ENCODE peak calls at places on chromosomes 6 and 20, in five cellular contexts. D, C, H, Q and L are unnamed samples. For H3K9me3, the result is how much of the 10 kb centered on the place peaks cover.

GRCh38 chr20:47544240-47544639 is 42.6 kb downstream of the NCOA3 start:
- DNase-seq in D (peak), C (no peak), H (no peak), Q (no peak), L (no peak)

GRCh38 chr20:33298391-33298790 is 15.4 kb downstream of the BPIFB1 start:
- DNase-seq in D (no peak), C (no peak), H (no peak), Q (no peak), L (no peak)

GRCh38 chr6:87151471-87151785 is 3.9 kb upstream of the ZNF292 start:
- DNase-seq in D (no peak), C (no peak), H (no peak), Q (no peak), L (no peak)

GRCh38 chr20:3165473-3166337 is 6.0 kb upstream of the FASTKD5 start:
- DNase-seq in D (peak), C (no peak), H (no peak), Q (no peak), L (peak)

GRCh38 chr20:9390441-9390840 is 123.9 kb upstream of the LAMP5 start:
- DNase-seq in D (no peak), C (no peak), H (no peak), Q (no peak), L (no peak)

GRCh38 chr20:41738584-41739193 is 120.5 kb upstream of the CHD6 start:
- DNase-seq in D (peak), C (peak), H (no peak), Q (peak), L (peak)

GRCh38 chr6:34240329-34241248 is 3.9 kb downstream of the HMGA1 start:
- DNase-seq in D (no peak), C (no peak), H (peak), Q (no peak), L (no peak)

GRCh38 chr6:37456126-37456525 is 23.1 kb downstream of the CMTR1 start:
- DNase-seq in D (peak), C (no peak), H (no peak), Q (no peak), L (no peak)

GRCh38 chr6:17851001-17851719 is 136.3 kb downstream of the KIF13A start:
- DNase-seq in D (peak), C (no peak), H (no peak), Q (no peak), L (no peak)

GRCh38 chr6:73803562-73804221 is 107.7 kb downstream of the CD109 start:
- DNase-seq in D (peak), C (peak), H (no peak), Q (peak), L (peak)

GRCh38 chr20:41293269-41294037 is 24.1 kb downstream of the ZHX3 start:
- DNase-seq in D (peak), C (no peak), H (no peak), Q (no peak), L (no peak)

GRCh38 chr6:11324453-11325023 is 92.1 kb upstream of the NEDD9 start:
- DNase-seq in D (no peak), C (no peak), H (no peak), Q (no peak), L (no peak)

GRCh38 chr6:100379386-100379785 is 85.3 kb downstream of the SIM1 start:
- DNase-seq in D (peak), C (no peak), H (no peak), Q (no peak), L (no peak)

GRCh38 chr20:62246872-62247652 is 8.7 kb downstream of the OSBPL2 start:
- DNase-seq in D (no peak), C (no peak), H (no peak), Q (no peak), L (peak)

GRCh38 chr6:138543648-138544047 is 44.4 kb upstream of the NHSL1 start:
- DNase-seq in D (no peak), C (no peak), H (no peak), Q (no peak), L (no peak)

GRCh38 chr6:133892444-133893323 is 3.8 kb downstream of the TCF21 start:
- DNase-seq in D (no peak), C (peak), H (no peak), Q (peak), L (peak)

GRCh38 chr6:11278207-11278559 is 45.7 kb upstream of the NEDD9 start:
- DNase-seq in D (no peak), C (no peak), H (no peak), Q (no peak), L (no peak)

GRCh38 chr20:63857751-63858392 is 3.4 kb upstream of the ABHD16B start:
- DNase-seq in D (peak), C (no peak), H (peak), Q (no peak), L (peak)

GRCh38 chr20:50284811-50285375 is 94.3 kb downstream of the CEBPB start:
- DNase-seq in D (no peak), C (no peak), H (no peak), Q (no peak), L (no peak)

GRCh38 chr6:13304580-13305255 is 23.6 kb downstream of the TBC1D7 start:
- DNase-seq in D (peak), C (no peak), H (no peak), Q (no peak), L (no peak)

GRCh38 chr6:2037230-2037926 is 208.0 kb downstream of the GMDS start:
- DNase-seq in D (peak), C (no peak), H (no peak), Q (peak), L (no peak)

GRCh38 chr20:63860325-63861051 is 810 bp upstream of the ABHD16B start:
- DNase-seq in D (no peak), C (no peak), H (peak), Q (no peak), L (peak)

GRCh38 chr6:52115891-52116604 is 28.6 kb upstream of the PKHD1 start:
- DNase-seq in D (no peak), C (peak), H (no peak), Q (no peak), L (no peak)

GRCh38 chr6:25007269-25007699 is 71.5 kb upstream of the RIPOR2 start:
- DNase-seq in D (no peak), C (no peak), H (no peak), Q (no peak), L (no peak)

GRCh38 chr6:166567107-166567506 is 19.4 kb downstream of the RAMACL start:
- DNase-seq in D (peak), C (peak), H (no peak), Q (no peak), L (no peak)

GRCh38 chr6:166563805-166564204 is 22.7 kb downstream of the RAMACL start:
- DNase-seq in D (no peak), C (no peak), H (no peak), Q (no peak), L (no peak)

GRCh38 chr6:166565084-166565651 is 21.3 kb downstream of the RAMACL start:
- DNase-seq in D (peak), C (no peak), H (no peak), Q (peak), L (peak)

GRCh38 chr6:166567813-166568212 is 18.7 kb downstream of the RAMACL start:
- DNase-seq in D (no peak), C (no peak), H (no peak), Q (no peak), L (no peak)

GRCh38 chr6:166566026-166567011 is 20.2 kb downstream of the RAMACL start:
- DNase-seq in D (no peak), C (no peak), H (no peak), Q (no peak), L (no peak)
- H3K27ac ChIP-seq in D (no peak), C (no peak), H (no peak), Q (no peak), L (no peak)

GRCh38 chr20:31687777-31688176 is 34.9 kb downstream of the BCL2L1 start:
- DNase-seq in D (no peak), C (no peak), H (no peak), Q (no peak), L (no peak)
- TF ChIP-seq CTCF in D (no peak), C (no peak), H (no peak), Q (no peak), L (no peak)

GRCh38 chr6:27452496-27452897 is 20.4 kb downstream of the ZNF184 start:
- DNase-seq in D (no peak), C (no peak), H (no peak), Q (no peak), L (no peak)

GRCh38 chr6:27451660-27452390 is 21.1 kb downstream of the ZNF184 start:
- DNase-seq in D (no peak), C (no peak), H (no peak), Q (no peak), L (no peak)

GRCh38 chr6:27442932-27443331 is 30.0 kb downstream of the ZNF184 start:
- DNase-seq in D (no peak), C (no peak), H (no peak), Q (no peak), L (no peak)

DNA sequence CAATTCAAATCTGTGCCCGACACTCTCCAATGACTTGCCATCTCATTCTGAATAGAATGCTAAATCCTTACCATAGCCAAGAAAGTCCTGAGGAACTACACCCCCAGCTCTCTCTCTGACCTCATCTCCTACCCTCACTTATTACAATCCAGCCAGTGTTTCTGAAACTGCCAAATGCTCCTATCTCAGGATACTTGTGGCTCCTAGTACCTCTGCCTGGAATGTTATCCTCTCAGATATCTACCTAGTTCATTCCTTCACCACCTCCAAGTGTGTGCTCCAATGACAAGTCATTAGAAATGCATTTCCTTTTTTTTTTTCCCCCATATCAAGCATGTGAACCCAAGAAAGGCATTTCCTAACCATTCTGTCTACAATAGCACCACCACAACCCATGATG is 24.4 kb downstream of the ZNF184 start:
- DNase-seq in D (no peak), C (no peak), H (no peak), Q (no peak), L (no peak)
- H3K9me3 ChIP-seq in D (under half), C (half or more), H (under half), Q (under half), L (under half)

GRCh38 chr20:57620274-57620990 is at the start of gene ZBP1:
- DNase-seq in D (no peak), C (no peak), H (peak), Q (no peak), L (no peak)
- H3K27ac ChIP-seq in D (no peak), C (no peak), H (peak), Q (no peak), L (peak)

GRCh38 chr6:90940812-90941481 is 354.1 kb upstream of the MAP3K7 start:
- DNase-seq in D (peak), C (peak), H (no peak), Q (peak), L (no peak)
- TF ChIP-seq CTCF in D (peak), C (peak), H (peak), Q (peak), L (peak)

GRCh38 chr6:90220273-90220672 is 76.4 kb downstream of the BACH2 start:
- DNase-seq in D (no peak), C (no peak), H (no peak), Q (no peak), L (no peak)

GRCh38 chr6:90221403-90221802 is 75.2 kb downstream of the BACH2 start:
- DNase-seq in D (no peak), C (no peak), H (no peak), Q (peak), L (no peak)

GRCh38 chr6:90222724-90223198 is 73.9 kb downstream of the BACH2 start:
- DNase-seq in D (no peak), C (peak), H (no peak), Q (no peak), L (no peak)

GRCh38 chr6:90219168-90219985 is 77.3 kb downstream of the BACH2 start:
- DNase-seq in D (peak), C (peak), H (no peak), Q (peak), L (no peak)

DNA sequence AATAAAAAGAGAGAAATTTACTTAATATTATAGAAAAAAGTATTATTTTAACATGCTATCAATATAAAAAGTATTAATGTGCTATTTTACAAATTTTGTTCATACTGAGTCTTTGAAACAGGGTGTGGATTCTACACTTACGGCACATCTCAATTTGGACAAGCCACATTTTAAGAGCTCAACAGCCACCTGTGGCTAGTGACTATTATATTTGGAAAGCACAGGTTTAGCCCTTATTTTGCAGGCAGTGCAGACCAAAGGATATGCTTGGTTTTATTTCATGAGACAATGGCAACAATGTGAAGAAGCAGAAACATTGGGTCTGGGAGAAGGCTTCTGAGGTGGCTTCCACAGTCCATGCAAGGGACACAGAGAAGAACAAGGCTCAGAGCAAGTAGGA is 74.6 kb downstream of the BACH2 start:
- DNase-seq in D (no peak), C (no peak), H (no peak), Q (no peak), L (no peak)
- H3K9me3 ChIP-seq in D (under half), C (under half), H (under half), Q (under half), L (under half)

GRCh38 chr6:20416567-20417345 is 15.1 kb downstream of the E2F3 start:
- DNase-seq in D (no peak), C (no peak), H (no peak), Q (peak), L (no peak)
- H3K27ac ChIP-seq in D (peak), C (peak), H (no peak), Q (no peak), L (no peak)